ENCODE peak calls at places on chromosomes 4 and X, in nine cellular contexts. F, K, A, G, E, T, L, U and P are unnamed samples.

GRCh38 chr4:169272265-169272886 is 1.6 kb upstream of the SH3RF1 start:
- DNase-seq in T (no peak), L (no peak), G (no peak), U (peak; percentile 84), K (peak; percentile 82), E (no peak), F (no peak), A (peak; percentile 11), P (peak; percentile 83)

GRCh38 chr4:27684501-27685077 is 823.9 kb downstream of the STIM2 start:
- DNase-seq in T (peak; percentile 27), U (no peak), K (peak; percentile 51), L (peak; percentile 81), F (peak; percentile 23), A (peak; percentile 42), E (peak; percentile 70), G (no peak), P (peak; percentile 70)

GRCh38 chr4:13328591-13328990 is 155.5 kb downstream of the RAB28 start:
- DNase-seq in T (no peak), U (no peak), F (no peak), L (no peak), K (peak; percentile 20), E (no peak), A (no peak), G (no peak), P (peak; percentile 49)

GRCh38 chr4:115171220-115171619 is 57.8 kb upstream of the NDST4 start:
- DNase-seq in K (no peak), U (no peak), L (no peak), A (no peak), G (no peak), F (no peak), T (no peak), E (no peak), P (no peak)

GRCh38 chrX:150647331-150647730 is 45.9 kb upstream of the MTMR1 start:
- DNase-seq in K (no peak), G (no peak), L (no peak), A (no peak), T (no peak), U (no peak), E (no peak), F (no peak), P (no peak)

GRCh38 chrX:150887906-150888465 is 10.5 kb downstream of the CD99L2 start:
- DNase-seq in E (no peak), K (peak; percentile 29), G (no peak), T (no peak), A (no peak), F (no peak), L (no peak), U (peak; percentile 38), P (peak; percentile 62)

GRCh38 chr4:26953770-26954423 is 93.3 kb downstream of the STIM2 start:
- DNase-seq in A (no peak), G (no peak), F (no peak), L (no peak), U (no peak), K (no peak), T (no peak), E (no peak), P (no peak)

GRCh38 chr4:80694178-80694577 is 336.3 kb upstream of the BMP3 start:
- DNase-seq in K (no peak), F (no peak), U (no peak), E (no peak), G (no peak), L (no peak), T (no peak), A (no peak), P (no peak)

GRCh38 chr4:113447061-113447460 is 314.5 kb downstream of the CAMK2D start:
- DNase-seq in T (no peak), E (no peak), K (no peak), G (no peak), A (no peak), U (no peak), L (no peak), F (no peak), P (peak; percentile 16)

GRCh38 chr4:118712872-118713271 is 27.7 kb downstream of the METTL14 start:
- DNase-seq in A (no peak), E (no peak), U (no peak), G (no peak), T (no peak), L (no peak), F (no peak), K (peak; percentile 62), P (peak; percentile 45)

GRCh38 chrX:8783100-8784098 is 17.8 kb downstream of the FAM9A start:
- DNase-seq in U (no peak), E (peak; percentile 5), K (no peak), G (peak; percentile 65), L (no peak), F (no peak), A (peak; percentile 40), T (no peak), P (no peak)

GRCh38 chrX:85851418-85851817 is 195.9 kb downstream of the CHM start:
- DNase-seq in L (peak; percentile 39), K (peak; percentile 1), E (peak; percentile 3), U (no peak), F (no peak), A (peak; percentile 2), G (no peak), T (no peak), P (peak; percentile 22)

GRCh38 chr4:6560416-6561172 is 14.4 kb upstream of the MAN2B2 start:
- DNase-seq in F (no peak), A (peak; percentile 73), G (peak; percentile 74), U (peak; percentile 17), L (no peak), K (peak; percentile 70), E (no peak), T (no peak), P (peak; percentile 65)

GRCh38 chr4:6453688-6453990 is 18.8 kb downstream of the PPP2R2C start:
- DNase-seq in K (no peak), G (no peak), E (no peak), L (no peak), T (no peak), F (no peak), U (no peak), A (no peak), P (no peak)

GRCh38 chrX:76428243-76429130 is 977 bp downstream of the MAGEE1 start:
- DNase-seq in E (peak; percentile 5), L (no peak), A (no peak), U (no peak), F (peak; percentile 30), K (no peak), T (no peak), G (peak; percentile 47), P (no peak)

GRCh38 chr4:89173336-89174090 is 62.2 kb downstream of the TIGD2 start:
- DNase-seq in F (no peak), A (no peak), K (no peak), G (peak; percentile 39), L (peak; percentile 60), U (no peak), E (no peak), T (no peak), P (no peak)

GRCh38 chr4:174828845-174829701 is at the start of gene GLRA3:
- DNase-seq in T (peak; percentile 97), U (no peak), L (peak; percentile 89), G (peak; percentile 83), F (peak; percentile 29), E (peak; percentile 78), K (no peak), A (peak; percentile 63), P (peak; percentile 57)

GRCh38 chr4:55296076-55296475 is 50.0 kb upstream of the SRD5A3 start:
- DNase-seq in U (no peak), G (no peak), A (peak; percentile 25), E (no peak), F (no peak), L (no peak), K (no peak), T (no peak), P (no peak)